ENCODE peak calls at places on chromosomes 5 and 9, in six cellular contexts. One of them, this sample, is unnamed. For H3K27me3, the result is how much of the 10 kb centered on the place peaks cover.

GRCh38 chr5:115389074-115389798 is 92.8 kb upstream of the CCDC112 start:
- ATAC-seq in HCT116: peak
- ATAC-seq in HepG2: no peak
- ATAC-seq in K562: no peak
- ATAC-seq in GM12878: no peak
- ATAC-seq in upper lobe of left lung: no peak
- ATAC-seq in this sample: no peak

GRCh38 chr5:56827043-56827442 is 11.7 kb downstream of the MAP3K1 start:
- ATAC-seq in K562: peak
- ATAC-seq in HepG2: peak
- ATAC-seq in upper lobe of left lung: peak
- ATAC-seq in GM12878: peak
- ATAC-seq in HCT116: peak
- ATAC-seq in this sample: no peak

GRCh38 chr5:101783241-101784095 is 512.6 kb downstream of the SLCO4C1 start:
- ATAC-seq in GM12878: no peak
- ATAC-seq in K562: no peak
- ATAC-seq in HepG2: no peak
- ATAC-seq in HCT116: no peak
- ATAC-seq in upper lobe of left lung: peak
- ATAC-seq in this sample: peak

GRCh38 chr5:32254987-32255900 is 57.5 kb downstream of the MTMR12 start:
- ATAC-seq in GM12878: no peak
- ATAC-seq in HCT116: no peak
- ATAC-seq in upper lobe of left lung: no peak
- ATAC-seq in HepG2: no peak
- ATAC-seq in K562: no peak
- ATAC-seq in this sample: peak

GRCh38 chr5:107248065-107248695 is 422.6 kb downstream of the EFNA5 start:
- ATAC-seq in HepG2: no peak
- ATAC-seq in upper lobe of left lung: no peak
- ATAC-seq in GM12878: peak
- ATAC-seq in K562: no peak
- ATAC-seq in HCT116: peak
- ATAC-seq in this sample: no peak

GRCh38 chr9:109903515-109904138 is 123.6 kb downstream of the PALM2AKAP2 start:
- ATAC-seq in K562: peak
- ATAC-seq in upper lobe of left lung: peak
- ATAC-seq in GM12878: peak
- ATAC-seq in HCT116: peak
- ATAC-seq in HepG2: peak
- ATAC-seq in this sample: no peak

GRCh38 chr5:99105216-99105615 is 176.4 kb upstream of the CHD1 start:
- ATAC-seq in GM12878: no peak
- ATAC-seq in K562: no peak
- ATAC-seq in upper lobe of left lung: no peak
- ATAC-seq in HepG2: no peak
- ATAC-seq in HCT116: no peak
- ATAC-seq in this sample: no peak

GRCh38 chr5:10279328-10279727 is 28.4 kb downstream of the CMBL start:
- ATAC-seq in upper lobe of left lung: no peak
- ATAC-seq in HepG2: no peak
- ATAC-seq in GM12878: no peak
- ATAC-seq in HCT116: no peak
- ATAC-seq in K562: no peak
- ATAC-seq in this sample: no peak

GRCh38 chr9:70438341-70438924 is 24.0 kb upstream of the KLF9 start:
- ATAC-seq in upper lobe of left lung: peak
- ATAC-seq in GM12878: no peak
- ATAC-seq in K562: peak
- ATAC-seq in HepG2: no peak
- ATAC-seq in HCT116: peak
- ATAC-seq in this sample: peak

GRCh38 chr9:84337252-84337651 is 3.3 kb downstream of the SLC28A3 start:
- ATAC-seq in K562: no peak
- ATAC-seq in HepG2: no peak
- ATAC-seq in GM12878: no peak
- ATAC-seq in HCT116: no peak
- ATAC-seq in upper lobe of left lung: no peak
- ATAC-seq in this sample: no peak

GRCh38 chr9:110213413-110214044 is 5.6 kb upstream of the C9orf152 start:
- ATAC-seq in HCT116: no peak
- ATAC-seq in GM12878: no peak
- ATAC-seq in HepG2: peak
- ATAC-seq in K562: no peak
- ATAC-seq in upper lobe of left lung: peak
- ATAC-seq in this sample: no peak

GRCh38 chr9:11973011-11973410 is 720.2 kb upstream of the TYRP1 start:
- ATAC-seq in K562: no peak
- ATAC-seq in HCT116: no peak
- ATAC-seq in HepG2: no peak
- ATAC-seq in GM12878: no peak
- ATAC-seq in upper lobe of left lung: no peak
- ATAC-seq in this sample: no peak

GRCh38 chr5:154090656-154091055 is 51.9 kb downstream of the MFAP3 start:
- ATAC-seq in K562: no peak
- ATAC-seq in HCT116: no peak
- ATAC-seq in GM12878: no peak
- ATAC-seq in HepG2: no peak
- ATAC-seq in upper lobe of left lung: no peak
- ATAC-seq in this sample: no peak

GRCh38 chr5:151123897-151124751 is 33.5 kb downstream of the ANXA6 start:
- ATAC-seq in upper lobe of left lung: no peak
- ATAC-seq in GM12878: peak
- ATAC-seq in HepG2: no peak
- ATAC-seq in K562: no peak
- ATAC-seq in HCT116: peak
- ATAC-seq in this sample: peak

GRCh38 chr5:130720355-130720754 is 444.7 kb downstream of the HINT1 start:
- ATAC-seq in HepG2: peak
- ATAC-seq in HCT116: peak
- ATAC-seq in GM12878: peak
- ATAC-seq in K562: peak
- ATAC-seq in upper lobe of left lung: no peak
- ATAC-seq in this sample: no peak

GRCh38 chr5:58774979-58775378 is 192.1 kb downstream of the RAB3C start:
- ATAC-seq in HepG2: no peak
- ATAC-seq in upper lobe of left lung: no peak
- ATAC-seq in K562: no peak
- ATAC-seq in GM12878: no peak
- ATAC-seq in HCT116: no peak
- ATAC-seq in this sample: no peak

GRCh38 chr5:42813533-42813932 is 1.8 kb upstream of the SELENOP start:
- ATAC-seq in upper lobe of left lung: no peak
- ATAC-seq in HCT116: no peak
- ATAC-seq in HepG2: peak
- ATAC-seq in GM12878: no peak
- ATAC-seq in K562: peak
- ATAC-seq in this sample: no peak

GRCh38 chr9:35333551-35333950 is 156.4 kb upstream of the RUSC2 start:
- ATAC-seq in GM12878: no peak
- ATAC-seq in upper lobe of left lung: no peak
- ATAC-seq in HCT116: no peak
- ATAC-seq in HepG2: no peak
- ATAC-seq in K562: no peak
- ATAC-seq in this sample: no peak

GRCh38 chr9:37382982-37383357 is 39.5 kb upstream of the GRHPR start:
- ATAC-seq in HCT116: no peak
- ATAC-seq in HepG2: no peak
- ATAC-seq in GM12878: peak
- ATAC-seq in K562: no peak
- ATAC-seq in upper lobe of left lung: no peak
- ATAC-seq in this sample: no peak

GRCh38 chr9:94812343-94812742 is 85.8 kb downstream of the AOPEP start:
- ATAC-seq in GM12878: peak
- ATAC-seq in HepG2: no peak
- ATAC-seq in upper lobe of left lung: no peak
- ATAC-seq in HCT116: no peak
- ATAC-seq in K562: no peak
- ATAC-seq in this sample: peak

GRCh38 chr5:146894763-146895521 is 16.4 kb upstream of the PPP2R2B start:
- ATAC-seq in upper lobe of left lung: no peak
- ATAC-seq in HepG2: no peak
- ATAC-seq in HCT116: no peak
- ATAC-seq in K562: no peak
- ATAC-seq in GM12878: no peak
- ATAC-seq in this sample: no peak

DNA sequence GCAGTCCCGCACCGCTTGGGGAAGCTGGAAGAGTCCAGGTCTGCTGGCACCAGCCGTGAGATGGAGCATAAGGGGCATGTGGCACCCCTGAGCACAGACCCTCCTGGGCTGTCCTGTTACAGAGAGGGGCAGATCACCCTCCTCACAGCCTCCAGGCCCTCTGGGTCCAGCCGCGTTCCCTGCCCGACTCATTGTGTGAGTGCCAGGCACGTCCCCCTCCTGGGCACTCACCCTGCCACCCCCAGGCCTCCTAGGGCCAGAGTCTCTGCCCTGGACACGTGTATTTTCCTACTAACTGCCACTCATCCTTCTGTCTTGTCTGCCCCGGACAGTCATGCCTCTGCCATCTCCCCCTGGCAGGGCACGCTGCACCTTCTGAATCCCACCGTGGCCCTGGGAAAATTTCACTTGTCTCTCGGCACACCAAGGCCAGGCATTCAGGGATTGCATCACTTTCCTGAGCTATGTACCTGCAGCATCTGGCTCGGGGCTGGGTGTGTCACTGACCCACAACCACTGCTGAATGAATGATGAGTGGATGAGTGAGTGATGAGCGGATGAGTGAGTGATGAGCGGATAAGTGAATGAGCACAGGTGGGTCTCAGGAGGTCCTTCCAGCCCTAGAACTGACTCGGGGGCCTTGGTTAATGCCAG is 21.5 kb upstream of the FCN1 start:
- ATAC-seq in HCT116: no peak
- ATAC-seq in upper lobe of left lung: no peak
- ATAC-seq in HepG2: no peak
- ATAC-seq in K562: no peak
- ATAC-seq in GM12878: no peak
- ATAC-seq in this sample: no peak
- H3K27me3 ChIP-seq in HCT116: under half
- H3K27me3 ChIP-seq in upper lobe of left lung: under half
- H3K27me3 ChIP-seq in HepG2: half or more
- H3K27me3 ChIP-seq in K562: under half
- H3K27me3 ChIP-seq in GM12878: under half
- H3K27me3 ChIP-seq in this sample: half or more

GRCh38 chr5:135025730-135026644 is 8.0 kb downstream of the PITX1 start:
- ATAC-seq in HepG2: peak
- ATAC-seq in K562: peak
- ATAC-seq in GM12878: no peak
- ATAC-seq in HCT116: no peak
- ATAC-seq in upper lobe of left lung: no peak
- ATAC-seq in this sample: no peak
- TF ChIP-seq POLR2AphosphoS5 in HepG2: no peak
- TF ChIP-seq POLR2AphosphoS5 in K562: no peak
- TF ChIP-seq POLR2AphosphoS5 in GM12878: no peak
- TF ChIP-seq POLR2AphosphoS5 in HCT116: no peak
- TF ChIP-seq POLR2AphosphoS5 in upper lobe of left lung: no peak
- TF ChIP-seq POLR2AphosphoS5 in this sample: no peak

GRCh38 chr9:2016411-2017208 is 1.5 kb downstream of the SMARCA2 start:
- ATAC-seq in HCT116: peak
- ATAC-seq in K562: peak
- ATAC-seq in HepG2: peak
- ATAC-seq in GM12878: peak
- ATAC-seq in upper lobe of left lung: peak
- ATAC-seq in this sample: peak

GRCh38 chr9:2017209-2017458 is 2.0 kb downstream of the SMARCA2 start:
- ATAC-seq in GM12878: no peak
- ATAC-seq in HCT116: peak
- ATAC-seq in HepG2: peak
- ATAC-seq in upper lobe of left lung: no peak
- ATAC-seq in K562: no peak
- ATAC-seq in this sample: peak

GRCh38 chr9:2018764-2019548 is 3.8 kb downstream of the SMARCA2 start:
- ATAC-seq in K562: no peak
- ATAC-seq in GM12878: no peak
- ATAC-seq in HepG2: no peak
- ATAC-seq in upper lobe of left lung: no peak
- ATAC-seq in HCT116: no peak
- ATAC-seq in this sample: no peak

GRCh38 chr9:2018162-2018643 is 3.1 kb downstream of the SMARCA2 start:
- ATAC-seq in upper lobe of left lung: no peak
- ATAC-seq in HepG2: no peak
- ATAC-seq in GM12878: no peak
- ATAC-seq in K562: no peak
- ATAC-seq in HCT116: no peak
- ATAC-seq in this sample: no peak

DNA sequence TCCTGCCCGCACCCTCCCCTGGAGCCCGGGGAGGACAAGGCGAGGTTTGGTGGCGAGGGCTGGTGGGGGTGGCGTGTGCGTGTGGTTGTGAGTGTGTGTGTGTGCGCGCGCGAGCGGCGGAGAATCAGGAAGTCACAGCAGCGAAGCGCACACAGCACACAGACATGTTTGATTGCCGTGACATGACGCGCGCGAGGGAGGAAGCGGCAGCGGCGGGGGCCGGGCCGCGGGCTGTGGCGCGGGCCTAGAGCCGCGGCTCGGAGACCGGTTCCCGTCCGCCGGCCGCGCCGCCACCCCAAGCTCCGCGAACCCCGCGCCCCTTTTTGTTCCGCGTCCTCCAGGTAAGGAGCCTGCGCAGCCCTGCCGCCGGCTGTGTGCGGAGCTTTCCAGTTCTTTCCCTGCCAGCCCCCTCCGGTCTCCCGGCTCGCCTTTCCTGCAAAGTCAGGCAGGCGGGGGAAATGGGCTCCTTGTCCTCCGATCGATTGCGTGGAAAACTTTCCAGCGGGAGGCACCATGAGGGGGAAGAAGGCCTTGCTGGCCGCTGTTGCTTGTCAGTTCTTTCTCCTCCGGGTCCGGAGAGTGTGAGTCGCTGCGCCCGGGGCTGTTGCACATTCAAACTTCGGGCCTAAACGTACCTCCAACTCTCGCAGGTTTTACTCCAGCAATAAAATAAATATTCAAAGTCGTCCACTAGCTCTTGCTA is 2.5 kb downstream of the SMARCA2 start:
- ATAC-seq in GM12878: peak
- ATAC-seq in HepG2: peak
- ATAC-seq in K562: peak
- ATAC-seq in upper lobe of left lung: peak
- ATAC-seq in HCT116: peak
- ATAC-seq in this sample: peak
- TF ChIP-seq POLR2A in GM12878: peak
- TF ChIP-seq POLR2A in HepG2: no peak
- TF ChIP-seq POLR2A in K562: no peak
- TF ChIP-seq POLR2A in upper lobe of left lung: peak
- TF ChIP-seq POLR2A in HCT116: no peak
- TF ChIP-seq POLR2A in this sample: peak

GRCh38 chr5:134521831-134522230 is 3.6 kb upstream of the JADE2 start:
- ATAC-seq in K562: no peak
- ATAC-seq in GM12878: no peak
- ATAC-seq in HCT116: no peak
- ATAC-seq in upper lobe of left lung: no peak
- ATAC-seq in HepG2: no peak
- ATAC-seq in this sample: no peak
- H3K27me3 ChIP-seq in K562: under half
- H3K27me3 ChIP-seq in GM12878: under half
- H3K27me3 ChIP-seq in HCT116: under half
- H3K27me3 ChIP-seq in upper lobe of left lung: under half
- H3K27me3 ChIP-seq in HepG2: under half
- H3K27me3 ChIP-seq in this sample: under half

This sample was measured in gastroesophageal sphincter.